ENCODE peak calls at places on chromosomes 7 and 10, in six cellular contexts. E is dorsolateral prefrontal cortex, K is fibroblast of pulmonary artery, C is mammary epithelial cell, F is colonic mucosa, I is pancreas. T is an unnamed sample.

GRCh38 chr7:112080974-112081373 is 125.2 kb downstream of the DOCK4 start:
- DNase-seq in C (no peak), I (no peak), K (peak), F (no peak), E (no peak), T (peak)

GRCh38 chr10:51620131-51620530 is 79.3 kb downstream of the CSTF2T start:
- DNase-seq in C (no peak), E (no peak), K (no peak), I (no peak), F (no peak), T (no peak)

GRCh38 chr7:29193316-29194205 is 1.0 kb upstream of the CHN2 start:
- DNase-seq in I (no peak), F (peak), K (no peak), C (no peak), E (no peak), T (no peak)

GRCh38 chr10:31477584-31477983 is 158.6 kb downstream of the ZEB1 start:
- DNase-seq in F (no peak), I (no peak), K (no peak), E (no peak), C (no peak), T (no peak)

GRCh38 chr10:6382081-6382480 is 179.3 kb downstream of the PFKFB3 start:
- DNase-seq in K (peak), I (no peak), E (no peak), F (no peak), C (no peak), T (peak)

GRCh38 chr7:28169166-28169713 is 11.4 kb downstream of the JAZF1 start:
- DNase-seq in K (no peak), C (no peak), F (no peak), I (no peak), E (no peak), T (no peak)

GRCh38 chr10:45460235-45460878 is 86.3 kb downstream of the ALOX5 start:
- DNase-seq in F (no peak), E (no peak), C (no peak), I (no peak), K (no peak), T (no peak)

GRCh38 chr10:126749030-126749655 is 78.7 kb upstream of the C10orf90 start:
- DNase-seq in E (peak), C (peak), F (peak), K (peak), I (peak), T (no peak)

GRCh38 chr10:60170250-60170649 is 219.4 kb downstream of the ANK3 start:
- DNase-seq in K (no peak), E (no peak), C (peak), I (no peak), F (no peak), T (no peak)

GRCh38 chr7:149147730-149148653 is 739 bp downstream of the ZNF398 start:
- DNase-seq in E (peak), C (peak), I (peak), F (peak), K (peak), T (no peak)

GRCh38 chr10:101576229-101576863 is 11.7 kb downstream of the POLL start:
- DNase-seq in F (no peak), K (no peak), C (peak), E (no peak), I (no peak), T (no peak)

GRCh38 chr7:157699357-157700013 is 362.7 kb downstream of the DNAJB6 start:
- DNase-seq in C (no peak), K (no peak), F (no peak), I (peak), E (no peak), T (no peak)

GRCh38 chr7:14233026-14233897 is 243.8 kb upstream of the ETV1 start:
- DNase-seq in E (no peak), F (peak), C (no peak), K (peak), I (no peak), T (no peak)

GRCh38 chr7:90824386-90825307 is 228.5 kb downstream of the CDK14 start:
- DNase-seq in C (peak), I (no peak), K (peak), E (no peak), F (no peak), T (no peak)

GRCh38 chr7:150668472-150668911 is 17.0 kb upstream of the GIMAP2 start:
- DNase-seq in I (no peak), F (no peak), K (no peak), E (no peak), C (no peak), T (peak)

GRCh38 chr10:76113952-76114351 is 682.5 kb downstream of the LRMDA start:
- DNase-seq in K (peak), E (no peak), F (no peak), C (peak), I (no peak), T (no peak)

GRCh38 chr7:158266817-158267736 is 320.5 kb downstream of the PTPRN2 start:
- DNase-seq in C (no peak), E (no peak), I (peak), F (peak), K (no peak), T (no peak)

GRCh38 chr10:22682237-22683192 is 31.9 kb downstream of the PIP4K2A start:
- DNase-seq in K (peak), F (no peak), E (no peak), I (no peak), C (peak), T (no peak)

GRCh38 chr7:45407730-45408406 is 166.3 kb upstream of the ADCY1 start:
- DNase-seq in C (no peak), I (no peak), E (peak), F (no peak), K (no peak), T (no peak)

GRCh38 chr7:2804227-2804763 is 39.8 kb downstream of the GNA12 start:
- DNase-seq in E (no peak), C (no peak), K (no peak), I (no peak), F (peak), T (no peak)

GRCh38 chr7:143387156-143387975 is 6.2 kb downstream of the ZYX start:
- DNase-seq in C (no peak), K (no peak), I (peak), F (no peak), E (no peak), T (no peak)

GRCh38 chr10:122142652-122143237 is 128.4 kb upstream of the BTBD16 start:
- DNase-seq in E (peak), I (no peak), K (no peak), C (no peak), F (peak), T (no peak)

GRCh38 chr7:107874605-107875446 is 16.2 kb upstream of the DLD start:
- DNase-seq in I (no peak), C (peak), F (peak), K (peak), E (no peak), T (no peak)

GRCh38 chr10:102775973-102776669 is 32.4 kb downstream of the WBP1L start:
- DNase-seq in C (no peak), E (peak), F (peak), K (peak), I (no peak), T (no peak)

GRCh38 chr10:69004821-69005220 is 16.2 kb downstream of the KIFBP start:
- DNase-seq in I (no peak), E (no peak), K (peak), F (no peak), C (no peak), T (peak)

GRCh38 chr10:70773965-70774809 is 11.0 kb downstream of the TBATA start:
- DNase-seq in E (no peak), F (no peak), I (peak), K (no peak), C (no peak), T (no peak)

GRCh38 chr7:128000854-128001265 is 30.4 kb downstream of the LRRC4 start:
- DNase-seq in I (no peak), E (no peak), F (no peak), K (no peak), C (no peak), T (no peak)

GRCh38 chr10:130412317-130412716 is 276.1 kb downstream of the GLRX3 start:
- DNase-seq in E (no peak), K (no peak), I (no peak), F (no peak), C (no peak), T (no peak)

GRCh38 chr10:110422548-110422947 is 75.2 kb upstream of the DUSP5 start:
- DNase-seq in F (no peak), E (no peak), I (no peak), C (no peak), K (no peak), T (no peak)

GRCh38 chr7:134520130-134520529 is 7.2 kb upstream of the AKR1B10 start:
- DNase-seq in E (no peak), C (no peak), I (no peak), K (peak), F (no peak), T (no peak)

GRCh38 chr7:13793926-13794325 is 195.5 kb downstream of the ETV1 start:
- DNase-seq in E (no peak), F (no peak), C (no peak), K (no peak), I (no peak), T (no peak)

GRCh38 chr7:28078036-28078901 is 102.3 kb downstream of the JAZF1 start:
- DNase-seq in F (peak), I (no peak), K (peak), C (peak), E (peak), T (no peak)

GRCh38 chr7:108059526-108059925 is 56.6 kb upstream of the LAMB1 start:
- DNase-seq in E (no peak), F (no peak), I (no peak), C (no peak), K (peak), T (no peak)

GRCh38 chr7:44309271-44310091 is 15.9 kb downstream of the CAMK2B start:
- DNase-seq in I (peak), C (no peak), E (peak), K (peak), F (peak), T (no peak)
- H3K4me3 ChIP-seq in I (peak), C (no peak), E (peak), K (peak), F (peak), T (peak)

GRCh38 chr10:91604462-91604935 is 28.4 kb downstream of the PPP1R3C start:
- DNase-seq in F (no peak), E (no peak), K (peak), C (no peak), I (no peak), T (no peak)
- TF ChIP-seq CTCF in F (no peak), E (no peak), K (peak), C (no peak), I (peak), T (no peak)

DNA sequence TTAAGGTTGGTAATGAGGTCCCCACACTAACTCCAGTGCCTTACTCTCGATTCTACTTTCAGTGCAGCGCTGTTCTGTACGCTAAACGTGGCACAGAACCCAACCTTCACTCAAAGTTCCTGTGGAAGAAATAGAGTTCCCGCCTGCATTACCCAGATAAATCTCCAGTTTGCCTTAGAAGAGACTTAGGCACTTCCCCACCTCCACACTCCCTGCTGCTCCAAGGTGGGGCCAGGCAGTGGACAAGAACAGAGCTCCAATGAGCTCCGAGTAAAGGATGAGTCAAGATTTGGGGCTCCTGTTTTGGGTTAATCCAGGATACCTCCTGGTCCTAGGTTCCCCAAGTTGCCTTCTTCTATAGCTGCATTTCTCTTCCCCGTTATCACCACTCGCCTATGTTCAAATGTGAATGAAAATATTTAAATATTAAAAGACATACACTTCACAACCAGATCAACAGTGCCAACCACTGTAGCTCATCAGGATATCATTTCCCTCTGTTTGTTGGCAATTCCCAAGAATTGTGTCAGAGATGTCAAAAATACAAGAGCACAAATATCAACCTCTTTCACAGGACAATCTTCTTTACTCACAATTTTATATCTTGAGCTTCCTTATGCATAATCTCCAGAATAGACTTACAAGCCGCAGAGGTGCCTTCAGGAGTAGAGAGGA is 48.0 kb downstream of the MALSU1 start:
- DNase-seq in I (no peak), K (no peak), C (peak), F (no peak), E (no peak), T (no peak)
- H3K4me3 ChIP-seq in I (no peak), K (peak), C (peak), F (no peak), E (no peak), T (no peak)

GRCh38 chr7:87505557-87506242 is 30.2 kb upstream of the ABCB4 start:
- DNase-seq in K (no peak), C (no peak), F (no peak), I (no peak), E (no peak), T (no peak)

GRCh38 chr7:87506243-87507180 is 31.0 kb upstream of the ABCB4 start:
- DNase-seq in F (no peak), K (peak), E (no peak), I (no peak), C (peak), T (no peak)

GRCh38 chr7:87505122-87505521 is 29.6 kb upstream of the ABCB4 start:
- DNase-seq in F (no peak), I (no peak), C (no peak), K (no peak), E (no peak), T (no peak)

GRCh38 chr7:87510430-87510875 is 35.0 kb upstream of the ABCB4 start:
- DNase-seq in C (no peak), K (no peak), F (no peak), E (no peak), I (no peak), T (no peak)

DNA sequence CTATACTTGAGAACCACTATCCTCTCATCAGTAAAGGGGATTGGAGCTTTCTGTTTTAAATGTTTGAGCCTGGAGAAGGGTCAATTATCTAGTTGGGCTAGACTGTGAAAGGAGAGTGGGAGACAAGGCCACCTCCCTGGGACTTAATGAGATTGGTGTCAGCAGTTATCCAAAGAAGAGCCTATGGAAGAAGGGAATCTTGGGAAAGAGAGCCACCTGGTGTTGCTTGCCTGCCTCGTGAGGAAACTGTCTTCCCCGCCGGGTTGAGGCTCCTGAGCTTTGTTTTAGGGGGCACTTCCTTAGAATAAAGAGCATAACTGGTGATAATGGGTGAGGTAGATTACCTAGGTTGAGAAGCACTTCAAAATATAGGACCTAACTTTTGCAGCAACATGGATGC is 32.0 kb upstream of the ABCB4 start:
- DNase-seq in C (no peak), I (no peak), K (no peak), F (no peak), E (no peak), T (no peak)
- TF ChIP-seq CTCF in C (peak), I (no peak), K (no peak), F (no peak), E (no peak), T (no peak)

GRCh38 chr10:62652564-62652963 is 152.0 kb upstream of the ADO start:
- DNase-seq in C (no peak), F (no peak), E (no peak), I (no peak), K (no peak), T (no peak)
- H3K4me3 ChIP-seq in C (no peak), F (no peak), E (no peak), I (no peak), K (no peak), T (no peak)

GRCh38 chr7:96778263-96778662 is 68.6 kb upstream of the SEM1 start:
- DNase-seq in F (no peak), E (no peak), C (peak), I (no peak), K (no peak), T (no peak)
- TF ChIP-seq CTCF in F (no peak), E (no peak), C (peak), I (no peak), K (no peak), T (peak)

GRCh38 chr7:6284055-6284400 is 11.6 kb upstream of the CYTH3 start:
- DNase-seq in F (no peak), K (peak), I (no peak), C (peak), E (no peak), T (no peak)
- H3K4me3 ChIP-seq in F (no peak), K (no peak), I (no peak), C (no peak), E (no peak), T (no peak)

DNA sequence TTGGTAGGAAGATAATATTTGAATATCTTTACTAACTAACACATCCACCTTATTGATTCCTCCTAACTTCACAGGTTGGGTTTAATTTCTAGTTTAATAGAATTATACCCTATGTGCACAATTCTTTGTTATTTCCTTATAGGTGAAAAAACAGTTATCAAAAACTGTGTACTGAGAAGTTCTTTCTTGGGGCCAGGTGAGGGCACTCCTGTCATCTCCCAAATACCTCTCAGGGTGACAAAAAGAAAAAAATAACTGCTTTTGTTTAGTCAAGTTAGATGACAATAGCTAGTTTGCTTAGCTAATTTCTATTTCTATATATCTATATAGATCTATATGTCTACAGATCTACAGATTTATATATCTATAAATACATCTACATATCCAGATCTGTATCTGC is 10.1 kb downstream of the FZD8 start:
- DNase-seq in F (no peak), K (no peak), I (no peak), C (no peak), E (no peak), T (no peak)
- TF ChIP-seq CTCF in F (no peak), K (no peak), I (no peak), C (peak), E (no peak), T (no peak)

GRCh38 chr7:101860316-101861222 is 43.1 kb downstream of the CUX1 start:
- DNase-seq in K (no peak), C (no peak), I (no peak), F (no peak), E (no peak), T (no peak)
- H3K4me3 ChIP-seq in K (no peak), C (no peak), I (no peak), F (no peak), E (no peak), T (no peak)

GRCh38 chr7:123624527-123625183 is 23.0 kb downstream of the ASB15 start:
- DNase-seq in K (peak), C (peak), I (peak), F (peak), E (no peak), T (peak)
- TF ChIP-seq CTCF in K (peak), C (peak), I (peak), F (peak), E (peak), T (peak)

T was measured in GM12864.